ENCODE peak calls at places on chromosome 4, in seven cellular contexts. Y is thoracic aorta, S is NCI-H2171, T is progenitor cell of endocrine pancreas, W is AG04449, G is astrocyte of the spinal cord, M is endothelial cell. J is an unnamed sample.

GRCh38 chr4:138686078-138686477 is 329.5 kb upstream of the NOCT start:
- DNase-seq in M (no peak), Y (no peak), W (no peak), S (no peak), G (no peak), T (no peak), J (no peak)

GRCh38 chr4:39732728-39733127 is 34.8 kb downstream of the UBE2K start:
- DNase-seq in W (peak), M (no peak), G (peak), T (no peak), Y (no peak), S (peak), J (no peak)

GRCh38 chr4:2812600-2812932 is 19.7 kb downstream of the SH3BP2 start:
- DNase-seq in G (no peak), M (no peak), S (no peak), Y (no peak), W (no peak), T (no peak), J (no peak)

GRCh38 chr4:88672987-88673386 is 24.6 kb downstream of the NAP1L5 start:
- DNase-seq in G (peak), W (no peak), Y (no peak), M (peak), T (no peak), S (no peak), J (no peak)

GRCh38 chr4:158809611-158810486 is 41.0 kb downstream of the FNIP2 start:
- DNase-seq in S (no peak), Y (no peak), W (peak), G (peak), T (no peak), M (no peak), J (no peak)

GRCh38 chr4:181835348-181835747 is 407.9 kb upstream of the TENM3 start:
- DNase-seq in W (no peak), T (no peak), Y (no peak), G (no peak), S (no peak), M (no peak), J (no peak)

GRCh38 chr4:78432896-78433295 is 118.7 kb upstream of the ANXA3 start:
- DNase-seq in G (peak), S (no peak), M (no peak), T (no peak), W (peak), Y (no peak), J (no peak)

GRCh38 chr4:38949416-38950051 is 81.9 kb downstream of the FAM114A1 start:
- DNase-seq in Y (no peak), G (peak), M (no peak), T (no peak), S (no peak), W (no peak), J (no peak)

GRCh38 chr4:185548587-185548986 is 13.3 kb upstream of the PDLIM3 start:
- DNase-seq in G (no peak), S (no peak), W (no peak), M (no peak), Y (no peak), T (no peak), J (no peak)

GRCh38 chr4:926538-926937 is 5.6 kb downstream of the GAK start:
- DNase-seq in S (no peak), Y (no peak), W (no peak), G (no peak), T (no peak), M (peak), J (peak)

GRCh38 chr4:169314906-169315305 is 44.1 kb upstream of the SH3RF1 start:
- DNase-seq in M (no peak), W (no peak), S (peak), Y (no peak), T (no peak), G (peak), J (peak)

GRCh38 chr4:55359397-55359916 is 13.4 kb downstream of the SRD5A3 start:
- DNase-seq in T (no peak), G (peak), W (no peak), M (no peak), S (no peak), Y (peak), J (no peak)

GRCh38 chr4:104429150-104429741 is 65.4 kb downstream of the CXXC4 start:
- DNase-seq in M (no peak), G (no peak), Y (no peak), W (no peak), T (no peak), S (no peak), J (no peak)